ENCODE peak calls at places on chromosome 6, in six cellular contexts. One of them, this sample, is unnamed.
A peak's percentile ranks its signal among the peaks of the same experiment; 100 is the strongest.

GRCh38 chr6:110541701-110542309 is 65.4 kb upstream of the SLC22A16 start:
- DNase-seq in anterior cingulate cortex: peak; percentile 72
- DNase-seq in choroid plexus epithelial cell: no peak
- DNase-seq in AG08395: no peak
- DNase-seq in A549: no peak
- DNase-seq in germinal center: no peak
- DNase-seq in this sample: no peak

GRCh38 chr6:134720353-134721094 is 229.4 kb downstream of the ALDH8A1 start:
- DNase-seq in anterior cingulate cortex: no peak
- DNase-seq in choroid plexus epithelial cell: peak; percentile 40
- DNase-seq in AG08395: no peak
- DNase-seq in A549: no peak
- DNase-seq in germinal center: no peak
- DNase-seq in this sample: no peak

GRCh38 chr6:87755697-87756671 is 54.0 kb upstream of the AKIRIN2 start:
- DNase-seq in anterior cingulate cortex: no peak
- DNase-seq in choroid plexus epithelial cell: peak; percentile 21
- DNase-seq in AG08395: no peak
- DNase-seq in A549: no peak
- DNase-seq in germinal center: no peak
- DNase-seq in this sample: no peak

GRCh38 chr6:133595076-133595868 is 293.6 kb upstream of the TCF21 start:
- DNase-seq in anterior cingulate cortex: no peak
- DNase-seq in choroid plexus epithelial cell: no peak
- DNase-seq in AG08395: no peak
- DNase-seq in A549: no peak
- DNase-seq in germinal center: no peak
- DNase-seq in this sample: no peak

GRCh38 chr6:33914519-33915120 is 110.8 kb upstream of the MLN start:
- DNase-seq in anterior cingulate cortex: no peak
- DNase-seq in choroid plexus epithelial cell: no peak
- DNase-seq in AG08395: no peak
- DNase-seq in A549: no peak
- DNase-seq in germinal center: peak; percentile 49
- DNase-seq in this sample: no peak

GRCh38 chr6:52990342-52990741 is 4.7 kb downstream of the GSTA4 start:
- DNase-seq in anterior cingulate cortex: no peak
- DNase-seq in choroid plexus epithelial cell: peak; percentile 22
- DNase-seq in AG08395: no peak
- DNase-seq in A549: no peak
- DNase-seq in germinal center: no peak
- DNase-seq in this sample: no peak

GRCh38 chr6:35052694-35053565 is 88.2 kb downstream of the TCP11 start:
- DNase-seq in anterior cingulate cortex: peak; percentile 44
- DNase-seq in choroid plexus epithelial cell: peak; percentile 78
- DNase-seq in AG08395: no peak
- DNase-seq in A549: no peak
- DNase-seq in germinal center: no peak
- DNase-seq in this sample: no peak

GRCh38 chr6:48560408-48560807 is 449.4 kb upstream of the PTCHD4 start:
- DNase-seq in anterior cingulate cortex: no peak
- DNase-seq in choroid plexus epithelial cell: peak; percentile 74
- DNase-seq in AG08395: no peak
- DNase-seq in A549: no peak
- DNase-seq in germinal center: no peak
- DNase-seq in this sample: no peak